ENCODE peak calls at places on chromosomes 2 and 18, in nine cellular contexts. Z is esophagus squamous epithelium, T is H7, V is gastrocnemius medialis, N is vagina, D is SJSA1, C is mammary epithelial cell, P is heart right ventricle, G is OCI-LY7. Y is an unnamed sample. For H3K36me3, the result is how much of the 10 kb centered on the place peaks cover.

GRCh38 chr2:23524261-23524706 is 139.3 kb downstream of the KLHL29 start:
- DNase-seq in Z (no peak), T (no peak), V (peak), N (no peak), D (peak), C (peak), P (no peak), G (no peak), Y (no peak)

GRCh38 chr2:63406641-63407040 is 181.6 kb downstream of the WDPCP start:
- DNase-seq in Z (no peak), T (no peak), V (no peak), N (no peak), D (no peak), C (no peak), P (no peak), G (no peak), Y (no peak)

GRCh38 chr2:240460243-240460630 is 24.8 kb downstream of the GPC1 start:
- DNase-seq in Z (no peak), T (no peak), V (no peak), N (no peak), D (no peak), C (no peak), P (no peak), G (no peak), Y (peak)

GRCh38 chr2:68217729-68218128 is 34.6 kb downstream of the PPP3R1 start:
- DNase-seq in Z (no peak), T (no peak), V (no peak), N (no peak), D (no peak), C (no peak), P (no peak), G (no peak), Y (no peak)

GRCh38 chr2:33441235-33441810 is 35.1 kb upstream of the RASGRP3 start:
- DNase-seq in Z (no peak), T (peak), V (peak), N (no peak), D (peak), C (peak), P (peak), G (peak), Y (no peak)

GRCh38 chr2:114684404-114684803 is 242.0 kb downstream of the DPP10 start:
- DNase-seq in Z (no peak), T (no peak), V (no peak), N (no peak), D (no peak), C (no peak), P (no peak), G (no peak), Y (no peak)

GRCh38 chr2:240926516-240927389 is 20.6 kb downstream of the CROCC2 start:
- DNase-seq in Z (no peak), T (peak), V (peak), N (no peak), D (no peak), C (no peak), P (no peak), G (no peak), Y (peak)

GRCh38 chr2:27078267-27079194 is at the start of gene EMILIN1:
- DNase-seq in Z (no peak), T (peak), V (peak), N (no peak), D (peak), C (no peak), P (peak), G (no peak), Y (no peak)

GRCh38 chr18:57775937-57776336 is 27.2 kb downstream of the ATP8B1 start:
- DNase-seq in Z (no peak), T (no peak), V (no peak), N (no peak), D (no peak), C (peak), P (no peak), G (no peak), Y (no peak)

GRCh38 chr2:84491741-84492140 is 24.6 kb upstream of the DNAH6 start:
- DNase-seq in Z (no peak), T (no peak), V (no peak), N (no peak), D (no peak), C (no peak), P (no peak), G (no peak), Y (no peak)

GRCh38 chr2:111626037-111626861 is 257.7 kb downstream of the ANAPC1 start:
- DNase-seq in Z (no peak), T (no peak), V (no peak), N (no peak), D (peak), C (peak), P (no peak), G (no peak), Y (no peak)

DNA sequence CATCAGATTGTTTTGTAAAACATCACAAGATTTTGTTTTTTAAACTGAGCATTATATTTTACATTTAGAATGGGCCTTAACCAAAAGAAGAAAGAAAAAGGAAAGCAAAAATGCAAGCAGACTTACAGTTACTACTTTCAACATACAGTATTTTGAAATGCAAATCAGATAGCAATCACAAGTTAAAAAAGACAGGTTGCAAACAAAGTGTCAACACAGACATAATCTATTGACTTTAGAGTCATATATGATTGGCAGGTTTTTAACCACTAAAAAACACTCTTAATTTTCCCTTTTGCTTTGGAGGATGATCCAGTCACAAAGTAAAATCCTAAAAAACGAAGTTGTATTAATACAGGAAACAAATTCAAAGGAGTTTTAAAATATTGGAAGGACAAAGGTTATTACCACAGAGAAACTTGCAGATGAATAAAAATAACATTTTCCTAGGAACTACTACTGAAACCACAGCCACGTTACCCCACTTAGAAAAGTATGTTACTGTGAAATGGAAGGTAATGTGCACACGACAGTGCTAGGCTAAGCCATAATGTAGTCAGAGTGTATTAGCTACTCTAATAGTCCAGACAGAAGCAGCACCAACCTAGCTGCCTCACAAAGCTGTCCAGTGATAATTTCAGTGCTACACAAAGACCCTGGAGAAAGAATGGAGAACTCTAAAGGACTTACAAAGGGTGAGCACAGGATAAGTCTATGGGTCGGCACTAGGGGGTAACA is 22.9 kb downstream of the DARS1 start:
- DNase-seq in Z (no peak), T (no peak), V (no peak), N (no peak), D (no peak), C (no peak), P (no peak), G (no peak), Y (no peak)
- H3K36me3 ChIP-seq in Z (under half), T (under half), V (under half), N (under half), D (under half), C (under half), P (under half), G (half or more), Y (under half)

DNA sequence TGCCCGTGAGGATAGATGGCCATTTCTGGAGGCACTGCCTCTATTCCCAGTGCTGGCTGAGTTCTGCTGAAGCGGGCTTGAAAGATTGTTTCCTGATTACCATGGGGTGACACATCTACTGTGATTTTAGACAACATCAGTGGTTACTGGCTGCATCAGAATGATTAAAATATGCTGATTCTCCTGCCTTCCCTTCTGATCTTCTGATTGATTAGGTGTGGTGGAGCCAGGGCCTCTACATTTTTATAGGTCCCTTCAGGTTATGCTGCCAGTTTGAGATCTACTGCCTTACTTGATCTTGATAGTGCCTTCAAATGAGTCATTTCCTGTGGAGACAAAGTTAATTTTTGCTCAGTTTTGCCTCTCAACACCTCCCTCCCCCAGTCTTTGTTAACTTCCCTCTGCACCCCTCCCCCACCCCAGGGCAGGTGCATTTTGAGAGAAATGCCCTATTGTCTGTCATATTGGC is 31.6 kb upstream of the SNORC start:
- DNase-seq in Z (no peak), T (no peak), V (no peak), N (no peak), D (no peak), C (peak), P (no peak), G (peak), Y (no peak)
- H3K36me3 ChIP-seq in Z (half or more), T (under half), V (under half), N (half or more), D (half or more), C (under half), P (under half), G (half or more), Y (under half)

DNA sequence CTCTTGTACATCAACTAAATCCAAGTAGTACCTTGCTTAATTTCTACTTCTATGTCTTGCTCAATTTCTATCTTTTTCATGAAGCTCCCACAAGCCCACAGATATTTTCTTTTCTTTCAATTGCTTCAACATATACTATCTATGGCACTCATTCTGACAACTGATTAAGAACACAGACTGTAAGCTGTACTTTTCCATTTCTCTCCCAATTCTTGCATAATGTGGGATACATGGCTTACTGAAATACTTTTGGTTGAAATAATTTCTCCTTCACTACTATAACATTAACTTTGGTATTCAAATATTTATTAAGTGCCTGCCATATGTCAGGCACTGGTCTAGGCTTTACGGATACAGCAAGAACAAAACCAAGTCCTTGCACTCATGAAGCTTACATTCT is 84.8 kb downstream of the GORASP2 start:
- DNase-seq in Z (no peak), T (no peak), V (no peak), N (no peak), D (no peak), C (no peak), P (no peak), G (no peak), Y (no peak)
- H3K36me3 ChIP-seq in Z (half or more), T (under half), V (under half), N (under half), D (under half), C (under half), P (under half), G (half or more), Y (under half)

GRCh38 chr2:233464056-233464455 is 102.5 kb downstream of the USP40 start:
- DNase-seq in Z (no peak), T (no peak), V (no peak), N (no peak), D (no peak), C (no peak), P (no peak), G (no peak), Y (no peak)

GRCh38 chr2:233461481-233461891 is 105.1 kb downstream of the USP40 start:
- DNase-seq in Z (no peak), T (no peak), V (no peak), N (no peak), D (no peak), C (no peak), P (no peak), G (no peak), Y (no peak)

GRCh38 chr2:233462202-233462785 is 104.3 kb downstream of the USP40 start:
- DNase-seq in Z (no peak), T (no peak), V (no peak), N (no peak), D (no peak), C (no peak), P (no peak), G (no peak), Y (no peak)

GRCh38 chr2:233463586-233463985 is 103.0 kb downstream of the USP40 start:
- DNase-seq in Z (no peak), T (no peak), V (no peak), N (no peak), D (no peak), C (no peak), P (no peak), G (no peak), Y (no peak)

DNA sequence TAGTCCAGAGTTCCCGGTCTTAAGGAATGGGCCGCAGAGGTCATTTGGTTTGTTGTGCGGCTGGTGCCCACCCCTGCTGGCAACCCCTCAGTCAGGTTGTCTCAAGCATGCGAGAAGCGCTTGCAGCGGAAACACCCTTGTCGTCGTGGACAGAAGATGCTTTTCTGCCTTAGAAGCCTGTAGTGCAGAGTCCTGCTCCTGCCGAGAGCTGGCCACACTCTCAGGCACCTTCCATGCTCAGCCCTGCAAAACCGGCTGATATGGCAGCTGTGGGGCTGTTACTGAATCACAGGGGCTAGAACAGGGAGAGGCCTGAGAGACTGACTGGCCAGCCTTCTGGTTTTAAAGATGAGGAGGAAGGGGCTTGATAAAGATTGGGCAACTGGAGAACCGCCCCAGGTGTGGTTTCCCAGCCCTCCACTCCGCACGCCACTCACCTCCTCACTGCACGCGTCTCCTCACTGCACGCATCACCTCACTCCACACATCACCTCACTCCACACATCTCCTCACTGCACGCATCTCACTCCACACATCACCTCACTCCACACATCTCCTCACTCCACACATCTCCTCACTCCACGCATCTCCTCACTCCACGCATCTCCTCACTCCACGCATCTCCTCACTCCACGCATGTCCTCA is 103.6 kb downstream of the USP40 start:
- DNase-seq in Z (no peak), T (no peak), V (no peak), N (no peak), D (no peak), C (no peak), P (no peak), G (no peak), Y (no peak)
- H3K36me3 ChIP-seq in Z (half or more), T (under half), V (under half), N (under half), D (half or more), C (under half), P (under half), G (half or more), Y (under half)

GRCh38 chr2:219386532-219387280 is 1.0 kb downstream of the DNPEP start:
- DNase-seq in Z (no peak), T (no peak), V (no peak), N (no peak), D (no peak), C (no peak), P (no peak), G (peak), Y (no peak)

GRCh38 chr2:219387284-219388126 is at the start of gene DNPEP:
- DNase-seq in Z (peak), T (peak), V (peak), N (no peak), D (peak), C (peak), P (peak), G (peak), Y (peak)

GRCh38 chr2:219384083-219384713 is 3.5 kb downstream of the DNPEP start:
- DNase-seq in Z (no peak), T (peak), V (no peak), N (no peak), D (no peak), C (no peak), P (no peak), G (no peak), Y (no peak)

GRCh38 chr2:219385958-219386520 is 1.7 kb downstream of the DNPEP start:
- DNase-seq in Z (no peak), T (no peak), V (no peak), N (no peak), D (no peak), C (no peak), P (no peak), G (no peak), Y (no peak)

GRCh38 chr2:219384872-219385271 is 2.8 kb downstream of the DNPEP start:
- DNase-seq in Z (no peak), T (no peak), V (no peak), N (no peak), D (no peak), C (no peak), P (no peak), G (no peak), Y (no peak)
- H3K36me3 ChIP-seq in Z (half or more), T (under half), V (under half), N (half or more), D (under half), C (under half), P (under half), G (under half), Y (under half)

GRCh38 chr2:171036532-171036931 is 107.5 kb downstream of the GORASP2 start:
- DNase-seq in Z (no peak), T (no peak), V (no peak), N (no peak), D (no peak), C (no peak), P (no peak), G (no peak), Y (no peak)
- H3K36me3 ChIP-seq in Z (half or more), T (under half), V (under half), N (under half), D (half or more), C (under half), P (under half), G (half or more), Y (under half)

GRCh38 chr18:23542471-23542870 is 39.2 kb downstream of the RMC1 start:
- DNase-seq in Z (no peak), T (no peak), V (no peak), N (no peak), D (no peak), C (no peak), P (no peak), G (no peak), Y (no peak)
- H3K36me3 ChIP-seq in Z (half or more), T (under half), V (under half), N (half or more), D (half or more), C (half or more), P (under half), G (half or more), Y (under half)

GRCh38 chr2:224780814-224781213 is 64.6 kb upstream of the CCDC195 start:
- DNase-seq in Z (no peak), T (no peak), V (no peak), N (no peak), D (no peak), C (no peak), P (no peak), G (no peak), Y (no peak)
- H3K36me3 ChIP-seq in Z (under half), T (under half), V (under half), N (under half), D (under half), C (under half), P (under half), G (under half), Y (under half)

GRCh38 chr2:219220652-219221402 is 2.1 kb upstream of the ABCB6 start:
- DNase-seq in Z (no peak), T (no peak), V (no peak), N (no peak), D (no peak), C (no peak), P (no peak), G (no peak), Y (no peak)
- H3K36me3 ChIP-seq in Z (half or more), T (under half), V (under half), N (half or more), D (half or more), C (under half), P (under half), G (half or more), Y (under half)

Y was measured in pancreas.